ENCODE peak calls at places on chromosome 21, in four cellular contexts. One of them, this sample, is unnamed.
A peak's percentile ranks its signal among the peaks of the same experiment; 100 is the strongest.

GRCh38 chr21:41564871-41565281 is 56.9 kb upstream of the TMPRSS2 start:
- DNase-seq in stimulated activated CD4-positive, alpha-beta T cell treated with anti-CD3 and anti-CD28 coated beads, Interleukin-2, amount 100 ng/mL, for 48 hours: no peak
- DNase-seq in HEK293T: no peak
- DNase-seq in right lobe of liver: no peak
- DNase-seq in this sample: no peak

GRCh38 chr21:31220567-31220966 is 123.5 kb downstream of the TIAM1 start:
- DNase-seq in stimulated activated CD4-positive, alpha-beta T cell treated with anti-CD3 and anti-CD28 coated beads, Interleukin-2, amount 100 ng/mL, for 48 hours: no peak
- DNase-seq in right lobe of liver: no peak
- DNase-seq in HEK293T: no peak
- DNase-seq in this sample: no peak

GRCh38 chr21:31576428-31576827 is 83.1 kb upstream of the SOD1 start:
- DNase-seq in stimulated activated CD4-positive, alpha-beta T cell treated with anti-CD3 and anti-CD28 coated beads, Interleukin-2, amount 100 ng/mL, for 48 hours: no peak
- DNase-seq in HEK293T: no peak
- DNase-seq in right lobe of liver: no peak
- DNase-seq in this sample: no peak

GRCh38 chr21:42525228-42525604 is 11.6 kb downstream of the SLC37A1 start:
- DNase-seq in right lobe of liver: no peak
- DNase-seq in HEK293T: no peak
- DNase-seq in stimulated activated CD4-positive, alpha-beta T cell treated with anti-CD3 and anti-CD28 coated beads, Interleukin-2, amount 100 ng/mL, for 48 hours: no peak
- DNase-seq in this sample: no peak

GRCh38 chr21:35063428-35064172 is 14.5 kb upstream of the RUNX1 start:
- DNase-seq in HEK293T: no peak
- DNase-seq in stimulated activated CD4-positive, alpha-beta T cell treated with anti-CD3 and anti-CD28 coated beads, Interleukin-2, amount 100 ng/mL, for 48 hours: no peak
- DNase-seq in right lobe of liver: no peak
- DNase-seq in this sample: no peak

GRCh38 chr21:32826317-32827167 is 55.0 kb upstream of the PAXBP1 start:
- DNase-seq in stimulated activated CD4-positive, alpha-beta T cell treated with anti-CD3 and anti-CD28 coated beads, Interleukin-2, amount 100 ng/mL, for 48 hours: peak; percentile 28
- DNase-seq in HEK293T: peak; percentile 66
- DNase-seq in right lobe of liver: no peak
- DNase-seq in this sample: no peak

GRCh38 chr21:34865922-34866271 is 183.2 kb downstream of the RUNX1 start:
- DNase-seq in right lobe of liver: no peak
- DNase-seq in stimulated activated CD4-positive, alpha-beta T cell treated with anti-CD3 and anti-CD28 coated beads, Interleukin-2, amount 100 ng/mL, for 48 hours: peak; percentile 25
- DNase-seq in HEK293T: no peak
- DNase-seq in this sample: no peak

GRCh38 chr21:38448619-38449186 is 49.6 kb downstream of the ERG start:
- DNase-seq in right lobe of liver: no peak
- DNase-seq in stimulated activated CD4-positive, alpha-beta T cell treated with anti-CD3 and anti-CD28 coated beads, Interleukin-2, amount 100 ng/mL, for 48 hours: no peak
- DNase-seq in HEK293T: no peak
- DNase-seq in this sample: no peak

GRCh38 chr21:36337099-36337509 is 17.1 kb downstream of the MORC3 start:
- DNase-seq in stimulated activated CD4-positive, alpha-beta T cell treated with anti-CD3 and anti-CD28 coated beads, Interleukin-2, amount 100 ng/mL, for 48 hours: no peak
- DNase-seq in right lobe of liver: no peak
- DNase-seq in HEK293T: no peak
- DNase-seq in this sample: no peak

GRCh38 chr21:38986460-38987395 is 181.0 kb downstream of the ETS2 start:
- DNase-seq in right lobe of liver: no peak
- DNase-seq in stimulated activated CD4-positive, alpha-beta T cell treated with anti-CD3 and anti-CD28 coated beads, Interleukin-2, amount 100 ng/mL, for 48 hours: no peak
- DNase-seq in HEK293T: no peak
- DNase-seq in this sample: no peak